ENCODE peak calls at places on chromosomes 5 and 9, in five cellular contexts. J is IMR-90, Q is A549, T is HepG2, E is K562. B is an unnamed sample.
A peak's percentile ranks its signal among the peaks of the same experiment; 100 is the strongest.

GRCh38 chr5:160369990-160370712 is at the start of gene C1QTNF2:
- DNase-seq in J (peak; percentile 72), Q (peak; percentile 56), T (no peak), E (no peak), B (peak; percentile 74)

GRCh38 chr5:124436294-124436693 is 310.1 kb downstream of the ZNF608 start:
- DNase-seq in J (peak; percentile 75), Q (no peak), T (no peak), E (no peak), B (no peak)

GRCh38 chr5:6013496-6013895 is 364.9 kb downstream of the MED10 start:
- DNase-seq in J (no peak), Q (no peak), T (no peak), E (no peak), B (no peak)

GRCh38 chr5:80998590-80998979 is 38.4 kb downstream of the RASGRF2 start:
- DNase-seq in J (no peak), Q (no peak), T (no peak), E (no peak), B (no peak)

GRCh38 chr5:132073231-132074013 is at the start of gene CSF2:
- DNase-seq in J (peak; percentile 40), Q (no peak), T (peak; percentile 45), E (no peak), B (no peak)

GRCh38 chr5:42579320-42579719 is 156.1 kb downstream of the GHR start:
- DNase-seq in J (no peak), Q (no peak), T (no peak), E (no peak), B (no peak)

GRCh38 chr5:123809594-123810172 is 297.7 kb downstream of the CSNK1G3 start:
- DNase-seq in J (no peak), Q (no peak), T (no peak), E (no peak), B (no peak)

GRCh38 chr5:133703935-133704334 is 91.6 kb upstream of the FSTL4 start:
- DNase-seq in J (no peak), Q (no peak), T (no peak), E (no peak), B (no peak)

GRCh38 chr5:95822038-95822407 is 503 bp downstream of the GLRX start:
- DNase-seq in J (peak; percentile 25), Q (peak; percentile 57), T (no peak), E (peak; percentile 80), B (no peak)

GRCh38 chr5:83924171-83924570 is 203.5 kb upstream of the HAPLN1 start:
- DNase-seq in J (peak; percentile 59), Q (no peak), T (no peak), E (no peak), B (no peak)

GRCh38 chr5:16888694-16889124 is 47.4 kb downstream of the MYO10 start:
- DNase-seq in J (peak; percentile 67), Q (no peak), T (no peak), E (no peak), B (no peak)

GRCh38 chr9:136757751-136758140 is 297 bp downstream of the LCN8 start:
- DNase-seq in J (no peak), Q (no peak), T (no peak), E (no peak), B (no peak)

GRCh38 chr5:2507611-2508010 is 243.9 kb downstream of the IRX2 start:
- DNase-seq in J (no peak), Q (no peak), T (no peak), E (no peak), B (no peak)

GRCh38 chr9:16866542-16866941 is 3.9 kb downstream of the BNC2 start:
- DNase-seq in J (peak; percentile 47), Q (no peak), T (no peak), E (no peak), B (no peak)

GRCh38 chr5:79845448-79846197 is 145.4 kb downstream of the MTX3 start:
- DNase-seq in J (peak; percentile 89), Q (no peak), T (no peak), E (peak; percentile 73), B (no peak)

GRCh38 chr9:74777136-74777879 is 110.4 kb downstream of the TRPM6 start:
- DNase-seq in J (peak; percentile 54), Q (peak; percentile 46), T (peak; percentile 44), E (peak; percentile 68), B (peak; percentile 80)

GRCh38 chr9:125632321-125633115 is 74.5 kb downstream of the MAPKAP1 start:
- DNase-seq in J (peak; percentile 22), Q (no peak), T (peak; percentile 92), E (peak; percentile 27), B (no peak)

GRCh38 chr9:124964604-124965003 is 23.7 kb upstream of the GOLGA1 start:
- DNase-seq in J (no peak), Q (no peak), T (no peak), E (peak; percentile 80), B (no peak)

GRCh38 chr5:171868236-171868635 is 82.6 kb downstream of the SMIM23 start:
- DNase-seq in J (no peak), Q (no peak), T (no peak), E (no peak), B (no peak)

GRCh38 chr5:134555889-134556311 is 30.4 kb downstream of the JADE2 start:
- DNase-seq in J (peak; percentile 68), Q (peak; percentile 92), T (peak; percentile 9), E (no peak), B (no peak)

GRCh38 chr5:177359451-177359851 is 1.7 kb downstream of the RGS14 start:
- DNase-seq in J (no peak), Q (no peak), T (no peak), E (no peak), B (no peak)

GRCh38 chr9:6993531-6993930 is 235.8 kb downstream of the KDM4C start:
- DNase-seq in J (no peak), Q (no peak), T (no peak), E (no peak), B (no peak)

GRCh38 chr5:103490340-103490739 is 72.2 kb downstream of the NUDT12 start:
- DNase-seq in J (no peak), Q (no peak), T (no peak), E (no peak), B (no peak)

GRCh38 chr5:109125755-109126429 is 283.9 kb downstream of the PJA2 start:
- DNase-seq in J (no peak), Q (no peak), T (no peak), E (peak; percentile 10), B (no peak)

GRCh38 chr9:133351908-133352634 is 4.1 kb downstream of the RPL7A start:
- DNase-seq in J (peak; percentile 60), Q (peak; percentile 72), T (peak; percentile 74), E (peak; percentile 88), B (peak; percentile 65)

GRCh38 chr5:172534229-172535169 is 80.2 kb upstream of the SH3PXD2B start:
- DNase-seq in J (no peak), Q (no peak), T (no peak), E (no peak), B (no peak)

GRCh38 chr5:43042176-43042625 is 2.1 kb upstream of the ANXA2R start:
- DNase-seq in J (peak; percentile 69), Q (peak; percentile 35), T (peak; percentile 47), E (no peak), B (peak; percentile 79)

GRCh38 chr5:62596096-62596495 is 17.5 kb downstream of the LRRC70 start:
- DNase-seq in J (peak; percentile 16), Q (no peak), T (no peak), E (no peak), B (no peak)

GRCh38 chr9:135423725-135424124 is 55.9 kb upstream of the PPP1R26 start:
- DNase-seq in J (no peak), Q (no peak), T (no peak), E (no peak), B (no peak)
- TF ChIP-seq MAFK in J (no peak), Q (no peak), T (no peak), E (no peak), B (no peak)

GRCh38 chr5:35117960-35118359 is 70.2 kb upstream of the AGXT2 start:
- DNase-seq in J (peak; percentile 89), Q (no peak), T (no peak), E (no peak), B (no peak)
- TF ChIP-seq MAFK in J (no peak), Q (no peak), T (no peak), E (no peak), B (no peak)

DNA sequence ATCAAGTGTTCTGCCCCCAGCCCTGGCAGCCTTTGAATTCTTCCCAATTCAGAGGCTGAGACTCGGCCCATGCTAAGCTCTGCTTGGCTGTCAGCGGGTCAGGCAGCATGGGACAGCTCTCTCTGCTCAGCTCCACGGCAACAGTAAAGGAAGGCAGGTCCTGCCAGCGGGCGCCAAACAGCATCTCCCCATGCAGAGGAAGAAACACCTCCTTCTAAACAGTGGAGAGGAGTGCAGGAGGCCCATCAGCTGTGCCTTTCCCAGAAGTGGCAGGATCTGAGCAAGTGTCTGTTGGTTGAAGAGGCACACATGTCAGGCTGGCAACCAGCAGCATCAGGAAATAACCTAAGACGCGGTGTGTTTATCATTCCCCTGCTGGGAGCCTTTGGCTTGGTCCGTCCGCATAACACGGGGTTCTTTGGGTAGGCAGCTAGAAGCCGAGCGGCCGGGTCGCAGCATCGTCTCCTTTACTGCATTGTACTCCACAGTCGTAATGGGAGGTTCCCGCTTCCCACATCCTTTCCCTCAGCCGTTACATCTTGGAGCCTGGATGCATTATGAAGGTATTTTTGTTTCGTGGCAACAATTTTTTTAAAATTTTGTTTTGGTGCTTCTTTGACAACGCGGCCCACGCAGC is 42.7 kb upstream of the NCS1 start:
- DNase-seq in J (peak; percentile 90), Q (no peak), T (no peak), E (no peak), B (no peak)
- TF ChIP-seq MAFK in J (no peak), Q (no peak), T (no peak), E (no peak), B (no peak)

GRCh38 chr5:138951986-138952735 is 77.0 kb upstream of the LRRTM2 start:
- DNase-seq in J (no peak), Q (no peak), T (no peak), E (no peak), B (no peak)

GRCh38 chr5:138955013-138955660 is 80.0 kb upstream of the LRRTM2 start:
- DNase-seq in J (peak; percentile 22), Q (no peak), T (peak; percentile 21), E (no peak), B (no peak)

GRCh38 chr5:138952962-138953361 is 77.8 kb upstream of the LRRTM2 start:
- DNase-seq in J (no peak), Q (no peak), T (no peak), E (no peak), B (no peak)

GRCh38 chr5:138954257-138955012 is 79.3 kb upstream of the LRRTM2 start:
- DNase-seq in J (no peak), Q (no peak), T (no peak), E (no peak), B (no peak)

DNA sequence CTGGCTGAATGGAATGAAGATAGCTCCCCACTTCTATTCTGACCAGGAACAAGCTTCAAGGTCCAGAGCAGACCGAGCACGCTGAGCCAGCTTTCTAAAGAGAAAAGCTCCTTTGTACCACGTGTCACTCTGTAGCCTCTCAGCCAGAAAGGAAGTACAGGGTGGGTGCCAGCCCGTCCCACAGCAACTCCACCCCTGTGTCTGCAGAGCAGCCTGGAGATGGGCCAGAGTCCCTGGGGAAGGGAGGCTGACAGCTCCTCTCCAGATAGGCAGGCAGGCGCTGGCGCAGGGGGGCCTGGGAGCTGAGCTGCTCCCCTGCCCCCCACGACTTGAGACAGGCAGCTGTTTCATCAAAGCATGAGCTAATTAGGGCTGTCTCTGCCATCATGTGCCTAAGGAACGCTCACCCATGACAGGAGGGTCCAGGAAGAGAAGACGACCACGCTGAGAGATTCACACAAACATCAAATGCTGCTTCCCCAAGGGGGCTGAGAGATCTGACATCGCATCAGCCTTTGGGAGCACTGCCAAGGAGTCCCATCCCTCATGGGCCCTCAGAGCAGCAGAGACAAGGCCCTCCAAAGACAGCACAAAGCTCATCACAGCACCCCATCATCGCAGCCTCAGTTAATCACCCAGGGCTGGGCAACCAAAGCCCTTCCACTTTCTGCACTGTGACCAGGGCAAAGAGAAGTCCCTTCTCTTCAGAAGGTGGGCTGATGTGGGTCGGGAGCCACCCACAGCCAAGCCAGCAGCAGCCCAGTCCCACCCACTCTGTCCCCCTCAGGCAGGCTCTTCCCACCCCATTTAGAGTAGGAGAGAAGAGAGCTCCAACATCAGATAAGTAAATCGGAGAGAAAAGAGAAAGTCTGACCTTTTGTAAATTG is 78.5 kb upstream of the LRRTM2 start:
- DNase-seq in J (peak; percentile 54), Q (no peak), T (no peak), E (peak; percentile 33), B (no peak)
- TF ChIP-seq MAFK in J (peak; percentile 2), Q (no peak), T (no peak), E (no peak), B (no peak)